ENCODE peak calls at places on chromosomes 5 and 9, in eight cellular contexts. W is hepatocyte, U is H1, T is tibial artery, A is esophagus muscularis mucosa, I is suprapubic skin, S is spleen, C is adrenal gland. V is an unnamed sample. For H3K4me1, the result is how much of the 10 kb centered on the place peaks cover.

GRCh38 chr5:128196791-128197190 is 113.2 kb downstream of the SLC12A2 start:
- DNase-seq in W (peak), U (no peak), T (no peak), A (no peak), I (no peak), S (no peak), C (no peak), V (no peak)

GRCh38 chr9:17613723-17614122 is 34.9 kb downstream of the SH3GL2 start:
- DNase-seq in W (no peak), U (no peak), T (no peak), A (peak), I (no peak), S (no peak), C (no peak), V (no peak)

GRCh38 chr5:119582987-119583386 is 46.4 kb upstream of the FAM170A start:
- DNase-seq in W (no peak), U (no peak), T (no peak), A (no peak), I (no peak), S (no peak), C (no peak), V (no peak)

GRCh38 chr5:179315356-179315890 is 29.8 kb downstream of the ADAMTS2 start:
- DNase-seq in W (no peak), U (no peak), T (peak), A (no peak), I (peak), S (peak), C (no peak), V (no peak)

GRCh38 chr9:676780-677458 is 164.6 kb upstream of the DMRT1 start:
- DNase-seq in W (no peak), U (no peak), T (no peak), A (no peak), I (no peak), S (no peak), C (no peak), V (no peak)

GRCh38 chr5:45741110-45741509 is 44.9 kb upstream of the HCN1 start:
- DNase-seq in W (no peak), U (no peak), T (no peak), A (no peak), I (no peak), S (no peak), C (no peak), V (no peak)

GRCh38 chr5:105032917-105033316 is 1470.3 kb upstream of the NUDT12 start:
- DNase-seq in W (no peak), U (no peak), T (no peak), A (no peak), I (no peak), S (no peak), C (no peak), V (no peak)

GRCh38 chr5:140324041-140324833 is 21.3 kb upstream of the PFDN1 start:
- DNase-seq in W (no peak), U (no peak), T (no peak), A (no peak), I (no peak), S (no peak), C (no peak), V (no peak)

GRCh38 chr5:140398379-140398811 is 3.2 kb upstream of the ANKHD1 start:
- DNase-seq in W (no peak), U (no peak), T (no peak), A (no peak), I (no peak), S (no peak), C (no peak), V (no peak)

GRCh38 chr9:127397722-127398647 is 1.0 kb downstream of the SLC2A8 start:
- DNase-seq in W (peak), U (peak), T (peak), A (no peak), I (peak), S (peak), C (peak), V (peak)

GRCh38 chr9:27602107-27602836 is 29.0 kb upstream of the C9orf72 start:
- DNase-seq in W (no peak), U (no peak), T (no peak), A (no peak), I (no peak), S (no peak), C (no peak), V (no peak)

GRCh38 chr9:131237931-131238401 is 38.3 kb downstream of the FAM78A start:
- DNase-seq in W (peak), U (peak), T (peak), A (no peak), I (no peak), S (peak), C (peak), V (peak)

GRCh38 chr9:77927265-77927664 is 104.3 kb downstream of the GNAQ start:
- DNase-seq in W (no peak), U (no peak), T (no peak), A (no peak), I (no peak), S (no peak), C (no peak), V (no peak)

GRCh38 chr9:104993291-104993963 is 65.5 kb upstream of the ABCA1 start:
- DNase-seq in W (peak), U (peak), T (peak), A (peak), I (peak), S (peak), C (peak), V (no peak)

GRCh38 chr5:79753087-79753486 is 63.5 kb downstream of the CMYA5 start:
- DNase-seq in W (no peak), U (no peak), T (no peak), A (no peak), I (no peak), S (no peak), C (no peak), V (no peak)

GRCh38 chr9:108645520-108645919 is 210.3 kb downstream of the ACTL7B start:
- DNase-seq in W (no peak), U (no peak), T (no peak), A (no peak), I (no peak), S (no peak), C (no peak), V (no peak)

GRCh38 chr9:1100945-1101344 is 50.8 kb downstream of the DMRT2 start:
- DNase-seq in W (no peak), U (peak), T (no peak), A (no peak), I (peak), S (no peak), C (no peak), V (no peak)

GRCh38 chr5:57184322-57184721 is 10.5 kb downstream of the GPBP1 start:
- DNase-seq in W (no peak), U (no peak), T (no peak), A (no peak), I (no peak), S (no peak), C (no peak), V (no peak)

GRCh38 chr5:37816883-37817282 is 23.0 kb downstream of the GDNF start:
- DNase-seq in W (no peak), U (no peak), T (no peak), A (no peak), I (no peak), S (no peak), C (no peak), V (peak)

GRCh38 chr5:171774418-171774817 is 11.2 kb upstream of the SMIM23 start:
- DNase-seq in W (no peak), U (peak), T (no peak), A (peak), I (no peak), S (no peak), C (no peak), V (no peak)

GRCh38 chr5:66213533-66213932 is 69.4 kb downstream of the SREK1 start:
- DNase-seq in W (no peak), U (no peak), T (no peak), A (no peak), I (no peak), S (no peak), C (no peak), V (no peak)

GRCh38 chr5:56947052-56947451 is 4.9 kb downstream of the MIER3 start:
- DNase-seq in W (no peak), U (no peak), T (no peak), A (no peak), I (no peak), S (no peak), C (no peak), V (no peak)

DNA sequence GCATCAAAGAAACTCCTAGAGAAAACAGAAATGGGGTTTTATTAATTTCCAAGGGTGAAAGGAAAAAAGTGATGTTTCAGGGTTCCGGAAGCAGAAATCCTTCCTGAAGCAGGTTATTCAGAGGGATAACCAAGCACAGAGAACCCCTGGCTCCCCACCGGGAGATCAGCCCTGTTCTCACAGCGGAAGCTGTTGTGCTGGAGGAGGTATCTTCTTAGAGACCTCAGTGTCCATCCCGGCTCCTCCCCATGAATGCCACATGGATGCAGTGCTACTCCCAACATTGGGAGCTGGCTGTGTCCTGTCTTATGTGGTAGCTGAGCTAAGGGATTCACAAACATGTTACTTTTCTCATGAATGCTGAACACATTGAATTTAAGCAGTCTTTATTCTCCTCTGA is 80.9 kb upstream of the IRX2 start:
- DNase-seq in W (no peak), U (no peak), T (no peak), A (peak), I (no peak), S (no peak), C (no peak), V (no peak)
- H3K4me3 ChIP-seq in W (no peak), U (no peak), T (no peak), A (no peak), I (no peak), S (no peak), C (no peak), V (no peak)

DNA sequence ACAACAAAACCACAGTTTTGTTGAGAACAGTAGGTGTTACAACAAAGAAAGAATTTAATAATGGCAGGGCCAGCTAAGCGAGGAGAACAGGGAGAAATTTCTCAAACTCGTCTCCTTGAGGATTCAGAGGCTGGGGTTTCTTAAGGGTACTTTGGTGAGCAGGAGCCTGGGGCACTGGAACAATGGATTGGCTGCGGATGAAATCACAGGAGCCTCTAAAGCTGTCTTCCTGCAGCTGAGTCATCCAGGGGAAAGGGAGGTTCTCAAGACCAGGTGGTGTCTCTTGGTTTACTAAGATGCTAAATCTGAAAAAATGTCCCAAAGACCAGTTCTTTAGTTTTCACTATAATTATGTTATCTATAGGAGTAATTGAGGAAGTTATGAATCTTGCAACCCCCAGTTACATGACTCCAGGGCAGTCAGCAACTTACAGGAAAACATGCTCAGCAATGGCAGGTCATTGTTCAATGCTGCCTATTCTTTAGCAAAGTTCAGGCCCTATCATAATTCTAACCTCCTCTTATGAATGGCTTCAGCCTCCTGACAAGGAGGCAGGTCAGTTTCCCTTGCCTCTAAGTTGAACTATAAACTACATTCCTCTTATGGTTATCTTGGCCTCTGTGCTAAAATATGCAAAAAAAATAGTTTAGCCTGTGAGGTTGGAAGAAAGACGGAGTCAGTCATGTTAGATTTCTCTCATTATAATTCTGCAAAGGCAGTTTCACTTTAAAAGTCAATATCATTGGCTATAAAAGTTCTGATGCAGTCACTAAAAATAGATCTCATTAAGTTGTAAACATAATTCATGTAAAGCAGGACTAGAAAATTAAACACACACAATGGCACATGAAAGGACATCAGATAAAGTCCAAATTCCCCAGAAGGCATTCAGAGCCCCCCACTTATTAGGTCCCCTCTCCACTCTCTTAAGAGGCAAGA is 63.3 kb upstream of the CKS2 start:
- DNase-seq in W (peak), U (no peak), T (no peak), A (peak), I (no peak), S (no peak), C (no peak), V (no peak)
- TF ChIP-seq CTCF in W (no peak), U (no peak), T (no peak), A (no peak), I (no peak), S (no peak), C (no peak), V (no peak)

GRCh38 chr5:107806271-107806670 is 135.5 kb upstream of the EFNA5 start:
- DNase-seq in W (no peak), U (no peak), T (no peak), A (no peak), I (no peak), S (no peak), C (no peak), V (peak)
- H3K4me1 ChIP-seq in W (under half), U (under half), T (under half), A (under half), I (under half), S (under half), C (under half), V (under half)

GRCh38 chr5:111069839-111070238 is 1.7 kb upstream of the TSLP start:
- DNase-seq in W (no peak), U (no peak), T (no peak), A (no peak), I (no peak), S (no peak), C (no peak), V (no peak)

GRCh38 chr5:111071413-111071812 is at the start of gene TSLP:
- DNase-seq in W (no peak), U (no peak), T (no peak), A (no peak), I (no peak), S (no peak), C (no peak), V (no peak)

GRCh38 chr5:111072949-111073682 is 1.6 kb downstream of the TSLP start:
- DNase-seq in W (peak), U (peak), T (peak), A (peak), I (peak), S (peak), C (peak), V (peak)

GRCh38 chr5:111068208-111068607 is 3.3 kb upstream of the TSLP start:
- DNase-seq in W (no peak), U (no peak), T (no peak), A (no peak), I (no peak), S (no peak), C (no peak), V (no peak)

DNA sequence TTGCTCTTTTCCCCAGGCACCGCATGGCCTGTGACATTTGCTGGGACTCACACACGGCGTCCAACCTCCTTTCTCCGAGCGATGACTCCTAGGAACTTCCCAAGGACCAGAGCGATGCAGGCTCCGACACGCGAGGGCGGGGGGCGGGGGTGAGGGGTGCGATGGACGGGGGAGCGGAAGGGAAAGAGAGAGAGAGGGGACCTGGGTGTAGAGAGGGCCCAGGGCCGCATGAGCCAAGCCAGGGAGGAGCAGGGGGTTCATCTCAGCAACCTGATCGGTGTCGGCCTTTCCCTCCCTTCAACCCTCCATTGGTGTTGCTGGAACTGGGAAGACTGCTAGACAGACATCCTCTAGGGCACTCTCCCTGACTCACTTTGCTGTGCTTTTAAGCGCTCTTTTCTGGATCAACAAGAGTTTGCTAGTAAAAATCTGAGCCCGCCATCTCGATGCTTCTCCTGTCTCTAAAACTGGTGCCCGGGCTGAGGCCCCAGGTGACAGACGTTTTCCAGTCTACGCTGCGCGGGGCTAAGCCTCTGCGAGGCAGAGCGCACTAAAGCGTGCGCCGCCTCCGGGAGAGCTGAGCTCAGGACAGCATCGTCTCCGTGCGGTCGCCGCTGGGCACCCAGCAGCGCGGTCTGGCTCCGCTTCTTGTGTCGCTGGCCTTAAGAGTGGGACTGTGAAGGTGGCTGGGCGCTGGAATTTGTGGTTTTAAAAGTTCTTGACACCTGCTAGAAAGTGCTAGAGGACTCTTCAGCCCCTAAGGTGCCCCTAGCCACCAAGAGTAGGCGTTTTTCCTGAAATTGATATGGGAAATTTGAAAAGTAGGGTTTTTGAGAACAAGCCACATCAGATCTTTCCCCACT is 1.0 kb upstream of the TSLP start:
- DNase-seq in W (peak), U (peak), T (peak), A (no peak), I (no peak), S (no peak), C (no peak), V (peak)
- H3K4me3 ChIP-seq in W (no peak), U (peak), T (peak), A (peak), I (peak), S (no peak), C (no peak), V (peak)

DNA sequence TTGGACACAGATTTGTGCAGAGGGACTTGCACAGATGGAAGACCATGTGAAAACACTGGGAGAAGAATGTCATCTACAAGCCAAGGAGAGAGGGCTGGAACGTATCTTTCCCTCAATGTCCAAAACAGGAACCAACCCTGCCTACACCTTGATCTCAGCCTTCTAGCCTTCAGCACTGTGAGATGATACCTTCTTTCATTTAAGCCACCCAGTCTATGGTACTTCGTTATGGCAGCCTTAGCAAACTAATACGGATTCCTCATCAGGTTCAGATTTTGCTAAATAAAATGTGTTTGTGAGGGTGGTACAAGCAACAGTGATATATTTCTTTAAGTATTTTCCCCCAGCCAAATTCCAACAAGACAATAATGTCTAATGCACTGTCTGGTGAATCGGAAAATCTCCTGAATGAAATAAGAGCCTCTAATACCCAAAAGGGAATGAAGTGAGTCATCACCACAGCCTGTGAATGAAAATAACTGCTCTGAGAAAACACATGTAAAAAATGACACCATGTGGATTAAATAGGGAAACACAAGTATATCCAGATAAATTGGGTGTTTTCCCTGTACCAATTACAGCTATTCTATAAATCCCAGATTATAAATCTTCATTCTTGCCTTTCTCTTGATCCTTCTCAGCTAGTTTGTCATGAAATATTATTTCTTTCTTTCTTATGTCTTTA is 182.8 kb upstream of the TARS1 start:
- DNase-seq in W (no peak), U (no peak), T (no peak), A (no peak), I (no peak), S (no peak), C (no peak), V (no peak)
- TF ChIP-seq CTCF in W (no peak), U (no peak), T (no peak), A (peak), I (no peak), S (peak), C (peak), V (no peak)

GRCh38 chr5:132385321-132386105 is 16.0 kb downstream of the SLC22A5 start:
- DNase-seq in W (peak), U (peak), T (no peak), A (peak), I (no peak), S (peak), C (peak), V (peak)
- H3K4me1 ChIP-seq in W (under half), U (under half), T (under half), A (half or more), I (half or more), S (under half), C (under half), V (under half)